ENCODE peak calls at places on chromosome 17, in seven cellular contexts. A, K, D, X, P, O and H are unnamed samples.

GRCh38 chr17:5078106-5079028 is at the start of gene ZFP3:
- DNase-seq in A (peak), K (peak), X (peak), P (peak), D (peak), O (peak), H (peak)

GRCh38 chr17:17900615-17901520 is 64.1 kb upstream of the SREBF1 start:
- DNase-seq in K (peak), O (no peak), X (peak), A (peak), P (no peak), D (peak), H (no peak)

GRCh38 chr17:45341389-45342158 is 24.8 kb upstream of the MAP3K14 start:
- DNase-seq in D (peak), X (peak), A (peak), P (no peak), K (peak), O (no peak), H (no peak)

GRCh38 chr17:79874329-79874981 is 35.2 kb upstream of the CBX4 start:
- DNase-seq in O (no peak), X (peak), K (peak), A (peak), D (peak), P (peak), H (peak)

GRCh38 chr17:74924250-74924948 is at the start of gene OTOP2:
- DNase-seq in P (no peak), K (no peak), X (no peak), D (no peak), O (no peak), A (no peak), H (no peak)

GRCh38 chr17:76189247-76189646 is 48.2 kb upstream of the FOXJ1 start:
- DNase-seq in P (no peak), A (no peak), D (no peak), O (no peak), K (no peak), X (no peak), H (no peak)

GRCh38 chr17:57548421-57549385 is 196.4 kb downstream of the CCDC182 start:
- DNase-seq in D (no peak), O (no peak), K (peak), A (no peak), P (no peak), X (peak), H (peak)

GRCh38 chr17:78852709-78853111 is 12.1 kb upstream of the USP36 start:
- DNase-seq in A (no peak), O (no peak), D (peak), K (no peak), X (no peak), P (peak), H (no peak)

GRCh38 chr17:33955461-33955860 is 299.6 kb upstream of the CCL2 start:
- DNase-seq in K (no peak), D (no peak), X (no peak), O (no peak), A (no peak), P (no peak), H (no peak)

GRCh38 chr17:38870259-38871165 is 654 bp downstream of the LASP1 start:
- DNase-seq in D (peak), X (peak), A (peak), O (peak), K (peak), P (peak), H (peak)

GRCh38 chr17:78557598-78558039 is 19.6 kb downstream of the DNAH17 start:
- DNase-seq in P (no peak), O (no peak), D (peak), K (peak), X (peak), A (peak), H (no peak)

GRCh38 chr17:78411241-78411855 is 32.9 kb downstream of the PGS1 start:
- DNase-seq in X (no peak), P (no peak), A (no peak), O (no peak), D (no peak), K (no peak), H (no peak)

GRCh38 chr17:55479903-55480302 is 31.3 kb downstream of the SMIM36 start:
- DNase-seq in P (no peak), D (no peak), K (no peak), O (no peak), A (no peak), X (no peak), H (no peak)

GRCh38 chr17:33012522-33013033 is 20.9 kb downstream of the SPACA3 start:
- DNase-seq in D (peak), A (peak), K (peak), O (no peak), X (peak), P (no peak), H (no peak)

GRCh38 chr17:77499699-77500435 is 359.1 kb downstream of the SEC14L1 start:
- DNase-seq in A (no peak), X (no peak), D (no peak), K (no peak), O (no peak), P (no peak), H (no peak)

GRCh38 chr17:1733759-1734158 is 8.9 kb upstream of the SERPINF2 start:
- DNase-seq in D (no peak), A (no peak), P (no peak), X (no peak), K (no peak), O (no peak), H (no peak)

GRCh38 chr17:38701504-38702165 is 3.4 kb upstream of the MLLT6 start:
- DNase-seq in K (peak), O (peak), D (peak), P (peak), X (peak), A (peak), H (peak)

GRCh38 chr17:27471321-27472269 is 15.3 kb downstream of the KSR1 start:
- DNase-seq in K (peak), D (peak), A (peak), P (peak), O (peak), X (no peak), H (no peak)

GRCh38 chr17:27466748-27467375 is 10.6 kb downstream of the KSR1 start:
- DNase-seq in K (no peak), P (peak), A (no peak), O (peak), X (no peak), D (no peak), H (no peak)

GRCh38 chr17:44203731-44204452 is 4.2 kb upstream of the ATXN7L3 start:
- DNase-seq in K (peak), X (peak), O (peak), D (peak), A (peak), P (peak), H (peak)

GRCh38 chr17:66369830-66370229 is 67.4 kb downstream of the PRKCA start:
- DNase-seq in X (no peak), P (no peak), O (no peak), K (no peak), A (no peak), D (no peak), H (no peak)

GRCh38 chr17:28745777-28746473 is 2.1 kb downstream of the TRAF4 start:
- DNase-seq in O (no peak), K (no peak), A (peak), D (peak), P (no peak), X (no peak), H (no peak)

GRCh38 chr17:44794699-44795413 is 35.2 kb downstream of the GJC1 start:
- DNase-seq in A (peak), P (no peak), X (peak), O (no peak), K (peak), D (peak), H (no peak)

GRCh38 chr17:36680701-36681202 is 79.4 kb downstream of the MRM1 start:
- DNase-seq in O (no peak), A (no peak), D (no peak), K (no peak), X (no peak), P (no peak), H (no peak)

GRCh38 chr17:39237586-39237985 is 11.8 kb upstream of the STAC2 start:
- DNase-seq in D (no peak), P (no peak), O (no peak), A (no peak), X (no peak), K (no peak), H (no peak)

GRCh38 chr17:62094175-62094574 is 29.1 kb upstream of the MED13 start:
- DNase-seq in O (no peak), P (peak), D (no peak), A (peak), X (peak), K (no peak), H (no peak)

GRCh38 chr17:64281962-64282752 is 19.1 kb upstream of the TEX2 start:
- DNase-seq in O (peak), A (peak), P (peak), K (peak), D (peak), X (peak), H (peak)

GRCh38 chr17:42878123-42878880 is 22.3 kb upstream of the G6PC1 start:
- DNase-seq in K (peak), O (no peak), A (no peak), P (no peak), D (peak), X (no peak), H (no peak)

GRCh38 chr17:1928976-1929375 is 96.2 kb downstream of the RTN4RL1 start:
- DNase-seq in O (no peak), X (no peak), P (no peak), K (no peak), D (no peak), A (peak), H (no peak)

GRCh38 chr17:3974980-3975379 is 10.7 kb upstream of the ATP2A3 start:
- DNase-seq in O (no peak), K (no peak), P (no peak), A (no peak), D (no peak), X (no peak), H (no peak)

GRCh38 chr17:39271546-39271945 is 45.8 kb upstream of the STAC2 start:
- DNase-seq in A (peak), O (no peak), D (no peak), P (no peak), K (peak), X (peak), H (no peak)

GRCh38 chr17:65593870-65594584 is 32.6 kb upstream of the AXIN2 start:
- DNase-seq in X (peak), P (peak), K (peak), O (no peak), D (no peak), A (peak), H (peak)

GRCh38 chr17:62718420-62718819 is 89.7 kb downstream of the MARCHF10 start:
- DNase-seq in O (no peak), X (peak), D (no peak), P (no peak), K (peak), A (peak), H (no peak)